ENCODE peak calls at places on chromosomes 4 and X, in seven cellular contexts. One of them, this sample, is unnamed.

GRCh38 chr4:19983072-19983471 is 268.6 kb upstream of the SLIT2 start:
- DNase-seq in PC-3: peak
- DNase-seq in MG63: no peak
- DNase-seq in epithelial cell of esophagus: peak
- DNase-seq in SJSA1: no peak
- DNase-seq in endodermal cell: no peak
- DNase-seq in CD8-positive, alpha-beta T cell: no peak
- DNase-seq in this sample: no peak

GRCh38 chrX:1205681-1206611 is 6.5 kb downstream of the CRLF2 start:
- DNase-seq in PC-3: peak
- DNase-seq in MG63: peak
- DNase-seq in epithelial cell of esophagus: peak
- DNase-seq in SJSA1: no peak
- DNase-seq in endodermal cell: peak
- DNase-seq in CD8-positive, alpha-beta T cell: no peak
- DNase-seq in this sample: no peak

GRCh38 chrX:84248226-84248625 is 60.2 kb upstream of the RPS6KA6 start:
- DNase-seq in PC-3: peak
- DNase-seq in MG63: no peak
- DNase-seq in epithelial cell of esophagus: peak
- DNase-seq in SJSA1: no peak
- DNase-seq in endodermal cell: no peak
- DNase-seq in CD8-positive, alpha-beta T cell: no peak
- DNase-seq in this sample: no peak

GRCh38 chr4:12118651-12119213 is 690.0 kb upstream of the HS3ST1 start:
- DNase-seq in PC-3: no peak
- DNase-seq in MG63: no peak
- DNase-seq in epithelial cell of esophagus: peak
- DNase-seq in SJSA1: no peak
- DNase-seq in endodermal cell: no peak
- DNase-seq in CD8-positive, alpha-beta T cell: no peak
- DNase-seq in this sample: no peak

GRCh38 chrX:39336709-39337294 is 535.5 kb downstream of the MID1IP1 start:
- DNase-seq in PC-3: no peak
- DNase-seq in MG63: peak
- DNase-seq in epithelial cell of esophagus: no peak
- DNase-seq in SJSA1: peak
- DNase-seq in endodermal cell: no peak
- DNase-seq in CD8-positive, alpha-beta T cell: no peak
- DNase-seq in this sample: no peak

GRCh38 chr4:168846414-168846813 is 163.6 kb downstream of the CBR4 start:
- DNase-seq in PC-3: no peak
- DNase-seq in MG63: no peak
- DNase-seq in epithelial cell of esophagus: no peak
- DNase-seq in SJSA1: no peak
- DNase-seq in endodermal cell: no peak
- DNase-seq in CD8-positive, alpha-beta T cell: no peak
- DNase-seq in this sample: no peak

GRCh38 chr4:98663226-98664006 is 5.0 kb upstream of the TSPAN5 start:
- DNase-seq in PC-3: peak
- DNase-seq in MG63: no peak
- DNase-seq in epithelial cell of esophagus: no peak
- DNase-seq in SJSA1: no peak
- DNase-seq in endodermal cell: no peak
- DNase-seq in CD8-positive, alpha-beta T cell: peak
- DNase-seq in this sample: peak

GRCh38 chr4:94827481-94828110 is 69.8 kb downstream of the BMPR1B start:
- DNase-seq in PC-3: peak
- DNase-seq in MG63: no peak
- DNase-seq in epithelial cell of esophagus: peak
- DNase-seq in SJSA1: no peak
- DNase-seq in endodermal cell: no peak
- DNase-seq in CD8-positive, alpha-beta T cell: no peak
- DNase-seq in this sample: no peak

GRCh38 chr4:64341711-64342110 is 67.5 kb downstream of the TECRL start:
- DNase-seq in PC-3: no peak
- DNase-seq in MG63: no peak
- DNase-seq in epithelial cell of esophagus: no peak
- DNase-seq in SJSA1: no peak
- DNase-seq in endodermal cell: no peak
- DNase-seq in CD8-positive, alpha-beta T cell: no peak
- DNase-seq in this sample: no peak

GRCh38 chr4:102734591-102735385 is 26.0 kb downstream of the MANBA start:
- DNase-seq in PC-3: peak
- DNase-seq in MG63: no peak
- DNase-seq in epithelial cell of esophagus: peak
- DNase-seq in SJSA1: no peak
- DNase-seq in endodermal cell: no peak
- DNase-seq in CD8-positive, alpha-beta T cell: no peak
- DNase-seq in this sample: no peak

GRCh38 chr4:163866728-163867313 is 372.3 kb downstream of the TMA16 start:
- DNase-seq in PC-3: peak
- DNase-seq in MG63: peak
- DNase-seq in epithelial cell of esophagus: peak
- DNase-seq in SJSA1: no peak
- DNase-seq in endodermal cell: no peak
- DNase-seq in CD8-positive, alpha-beta T cell: no peak
- DNase-seq in this sample: no peak

GRCh38 chrX:68852046-68852445 is 23.2 kb downstream of the EFNB1 start:
- DNase-seq in PC-3: no peak
- DNase-seq in MG63: no peak
- DNase-seq in epithelial cell of esophagus: no peak
- DNase-seq in SJSA1: no peak
- DNase-seq in endodermal cell: no peak
- DNase-seq in CD8-positive, alpha-beta T cell: no peak
- DNase-seq in this sample: no peak

GRCh38 chr4:26583538-26583864 is 383 bp upstream of the TBC1D19 start:
- DNase-seq in PC-3: peak
- DNase-seq in MG63: no peak
- DNase-seq in epithelial cell of esophagus: no peak
- DNase-seq in SJSA1: no peak
- DNase-seq in endodermal cell: no peak
- DNase-seq in CD8-positive, alpha-beta T cell: no peak
- DNase-seq in this sample: no peak

GRCh38 chrX:15849555-15849954 is 5.1 kb downstream of the AP1S2 start:
- DNase-seq in PC-3: peak
- DNase-seq in MG63: no peak
- DNase-seq in epithelial cell of esophagus: peak
- DNase-seq in SJSA1: no peak
- DNase-seq in endodermal cell: peak
- DNase-seq in CD8-positive, alpha-beta T cell: no peak
- DNase-seq in this sample: no peak

GRCh38 chr4:169311643-169312365 is 41.0 kb upstream of the SH3RF1 start:
- DNase-seq in PC-3: peak
- DNase-seq in MG63: no peak
- DNase-seq in epithelial cell of esophagus: peak
- DNase-seq in SJSA1: peak
- DNase-seq in endodermal cell: peak
- DNase-seq in CD8-positive, alpha-beta T cell: no peak
- DNase-seq in this sample: no peak

GRCh38 chr4:65482410-65482809 is 187.9 kb downstream of the EPHA5 start:
- DNase-seq in PC-3: peak
- DNase-seq in MG63: no peak
- DNase-seq in epithelial cell of esophagus: peak
- DNase-seq in SJSA1: no peak
- DNase-seq in endodermal cell: no peak
- DNase-seq in CD8-positive, alpha-beta T cell: no peak
- DNase-seq in this sample: no peak

GRCh38 chrX:54640721-54641120 is 110.7 kb downstream of the GNL3L start:
- DNase-seq in PC-3: peak
- DNase-seq in MG63: no peak
- DNase-seq in epithelial cell of esophagus: peak
- DNase-seq in SJSA1: no peak
- DNase-seq in endodermal cell: peak
- DNase-seq in CD8-positive, alpha-beta T cell: no peak
- DNase-seq in this sample: no peak

GRCh38 chrX:54641530-54641929 is 111.5 kb downstream of the GNL3L start:
- DNase-seq in PC-3: peak
- DNase-seq in MG63: no peak
- DNase-seq in epithelial cell of esophagus: peak
- DNase-seq in SJSA1: no peak
- DNase-seq in endodermal cell: peak
- DNase-seq in CD8-positive, alpha-beta T cell: no peak
- DNase-seq in this sample: no peak

GRCh38 chrX:54640103-54640428 is 110.0 kb downstream of the GNL3L start:
- DNase-seq in PC-3: no peak
- DNase-seq in MG63: no peak
- DNase-seq in epithelial cell of esophagus: no peak
- DNase-seq in SJSA1: no peak
- DNase-seq in endodermal cell: no peak
- DNase-seq in CD8-positive, alpha-beta T cell: no peak
- DNase-seq in this sample: no peak

GRCh38 chrX:54639346-54640102 is 109.5 kb downstream of the GNL3L start:
- DNase-seq in PC-3: peak
- DNase-seq in MG63: peak
- DNase-seq in epithelial cell of esophagus: peak
- DNase-seq in SJSA1: peak
- DNase-seq in endodermal cell: peak
- DNase-seq in CD8-positive, alpha-beta T cell: peak
- DNase-seq in this sample: peak

DNA sequence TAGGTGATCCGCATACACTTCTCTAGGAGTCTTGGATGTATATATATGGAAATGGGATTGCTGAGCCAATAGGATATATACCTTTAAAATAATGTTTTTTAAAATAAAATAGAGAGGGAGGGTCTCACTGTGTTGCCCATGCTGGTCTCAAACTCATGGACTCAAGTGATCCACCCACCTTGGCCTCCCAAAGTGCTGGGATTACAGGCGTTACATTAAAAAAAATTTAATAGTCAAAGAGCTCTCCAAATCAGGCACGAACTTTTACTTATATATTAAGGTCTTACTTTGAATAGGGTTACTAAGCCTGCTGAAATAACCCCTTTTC is 109.0 kb downstream of the GNL3L start:
- DNase-seq in PC-3: no peak
- DNase-seq in MG63: no peak
- DNase-seq in epithelial cell of esophagus: no peak
- DNase-seq in SJSA1: no peak
- DNase-seq in endodermal cell: no peak
- DNase-seq in CD8-positive, alpha-beta T cell: no peak
- DNase-seq in this sample: no peak
- H3K4me3 ChIP-seq in PC-3: peak
- H3K4me3 ChIP-seq in MG63: peak
- H3K4me3 ChIP-seq in epithelial cell of esophagus: peak
- H3K4me3 ChIP-seq in SJSA1: peak
- H3K4me3 ChIP-seq in endodermal cell: peak
- H3K4me3 ChIP-seq in CD8-positive, alpha-beta T cell: peak
- H3K4me3 ChIP-seq in this sample: no peak

DNA sequence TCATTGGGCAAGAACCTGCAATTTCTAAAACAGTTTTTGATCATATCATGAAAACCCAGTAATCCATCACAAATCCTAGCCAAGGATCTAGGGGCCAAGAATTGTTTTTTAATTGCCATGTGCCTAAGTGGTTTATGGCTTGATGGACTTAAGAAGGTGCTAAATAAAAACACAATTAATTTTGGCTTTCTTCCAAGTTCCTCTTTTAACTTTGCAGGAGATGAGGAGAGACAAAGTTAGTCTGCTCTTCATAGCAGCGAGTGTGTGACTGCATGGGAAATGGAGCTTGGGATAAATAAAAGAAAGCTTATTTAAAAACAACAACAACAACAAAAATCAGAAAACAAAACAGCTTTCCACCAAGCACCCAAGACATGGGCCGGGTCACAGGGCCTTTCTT is 41.4 kb downstream of the ARHGEF9 start:
- DNase-seq in PC-3: no peak
- DNase-seq in MG63: no peak
- DNase-seq in epithelial cell of esophagus: no peak
- DNase-seq in SJSA1: no peak
- DNase-seq in endodermal cell: no peak
- DNase-seq in CD8-positive, alpha-beta T cell: no peak
- DNase-seq in this sample: no peak
- H3K4me3 ChIP-seq in PC-3: no peak
- H3K4me3 ChIP-seq in MG63: no peak
- H3K4me3 ChIP-seq in epithelial cell of esophagus: no peak
- H3K4me3 ChIP-seq in SJSA1: no peak
- H3K4me3 ChIP-seq in endodermal cell: no peak
- H3K4me3 ChIP-seq in CD8-positive, alpha-beta T cell: no peak
- H3K4me3 ChIP-seq in this sample: no peak

GRCh38 chr4:784401-785331 is 41.3 kb downstream of the CPLX1 start:
- DNase-seq in PC-3: no peak
- DNase-seq in MG63: no peak
- DNase-seq in epithelial cell of esophagus: no peak
- DNase-seq in SJSA1: no peak
- DNase-seq in endodermal cell: no peak
- DNase-seq in CD8-positive, alpha-beta T cell: no peak
- DNase-seq in this sample: no peak
- H3K4me3 ChIP-seq in PC-3: no peak
- H3K4me3 ChIP-seq in MG63: no peak
- H3K4me3 ChIP-seq in epithelial cell of esophagus: no peak
- H3K4me3 ChIP-seq in SJSA1: no peak
- H3K4me3 ChIP-seq in endodermal cell: no peak
- H3K4me3 ChIP-seq in CD8-positive, alpha-beta T cell: no peak
- H3K4me3 ChIP-seq in this sample: no peak

GRCh38 chrX:120016068-120016441 is 61.4 kb downstream of the RHOXF2B start:
- DNase-seq in PC-3: no peak
- DNase-seq in MG63: no peak
- DNase-seq in epithelial cell of esophagus: no peak
- DNase-seq in SJSA1: no peak
- DNase-seq in endodermal cell: no peak
- DNase-seq in CD8-positive, alpha-beta T cell: no peak
- DNase-seq in this sample: no peak

GRCh38 chrX:120014354-120015129 is 62.9 kb downstream of the RHOXF2B start:
- DNase-seq in PC-3: no peak
- DNase-seq in MG63: no peak
- DNase-seq in epithelial cell of esophagus: no peak
- DNase-seq in SJSA1: no peak
- DNase-seq in endodermal cell: peak
- DNase-seq in CD8-positive, alpha-beta T cell: no peak
- DNase-seq in this sample: no peak

GRCh38 chrX:120020305-120020704 is 57.2 kb downstream of the RHOXF2B start:
- DNase-seq in PC-3: no peak
- DNase-seq in MG63: no peak
- DNase-seq in epithelial cell of esophagus: no peak
- DNase-seq in SJSA1: no peak
- DNase-seq in endodermal cell: no peak
- DNase-seq in CD8-positive, alpha-beta T cell: no peak
- DNase-seq in this sample: no peak

DNA sequence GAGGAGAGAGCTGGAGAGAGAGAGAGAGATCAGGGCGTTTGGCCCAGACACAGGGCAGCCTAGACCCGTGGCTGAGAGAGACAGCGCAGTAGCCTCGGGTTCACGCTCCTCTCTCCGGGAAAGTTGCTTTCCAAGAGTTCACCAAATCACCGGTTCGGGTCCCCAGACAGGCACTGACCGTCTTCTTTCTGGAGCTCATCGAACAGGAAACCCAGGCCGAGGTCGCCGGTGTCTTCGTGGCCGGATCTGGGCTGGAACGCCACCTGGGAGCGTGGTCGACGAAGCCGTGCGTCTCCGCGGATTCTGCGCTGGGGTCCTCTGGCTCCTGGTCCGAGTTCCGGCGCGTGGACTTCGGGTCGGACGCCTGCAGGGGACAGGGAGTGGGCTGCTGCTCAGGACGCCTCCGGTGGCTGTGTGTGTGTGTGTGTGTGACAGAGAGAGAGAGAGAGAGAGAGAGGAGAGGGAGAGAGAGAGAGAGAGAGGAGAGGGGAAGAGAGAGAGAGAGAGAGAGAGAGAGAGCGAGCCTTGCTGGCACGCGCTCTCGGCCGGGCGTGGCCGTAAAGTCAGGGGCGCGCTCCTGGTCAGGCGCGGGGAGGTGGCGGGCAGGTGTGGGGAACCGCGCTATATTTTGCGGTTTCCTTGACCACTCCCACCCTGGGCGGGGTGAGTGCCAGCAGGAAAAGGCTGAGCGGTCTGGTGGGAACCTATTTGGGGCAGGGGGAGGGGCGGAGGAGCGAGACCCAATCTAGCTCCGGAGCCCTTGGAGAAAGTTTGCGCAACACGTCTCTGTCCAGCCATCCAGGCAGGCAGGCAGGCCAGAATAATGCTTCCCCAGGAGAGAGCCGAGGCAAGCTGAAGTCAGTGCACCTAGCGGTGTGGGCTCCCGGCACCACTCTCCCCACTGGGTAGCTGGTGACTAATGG is 62.1 kb downstream of the RHOXF2B start:
- DNase-seq in PC-3: no peak
- DNase-seq in MG63: no peak
- DNase-seq in epithelial cell of esophagus: peak
- DNase-seq in SJSA1: no peak
- DNase-seq in endodermal cell: peak
- DNase-seq in CD8-positive, alpha-beta T cell: no peak
- DNase-seq in this sample: no peak
- H3K4me3 ChIP-seq in PC-3: no peak
- H3K4me3 ChIP-seq in MG63: no peak
- H3K4me3 ChIP-seq in epithelial cell of esophagus: no peak
- H3K4me3 ChIP-seq in SJSA1: no peak
- H3K4me3 ChIP-seq in endodermal cell: peak
- H3K4me3 ChIP-seq in CD8-positive, alpha-beta T cell: peak
- H3K4me3 ChIP-seq in this sample: peak